ENCODE peak calls at places on chromosome 3, in five cellular contexts. D is IMR-90, K is adipocyte, T is neural progenitor cell, M is keratinocyte. B is an unnamed sample.

GRCh38 chr3:196414469-196414868 is 17.8 kb downstream of the UBXN7 start:
- DNase-seq in M (no peak), D (peak), K (peak), T (no peak), B (peak)

GRCh38 chr3:62169871-62170660 is 203.3 kb downstream of the FEZF2 start:
- DNase-seq in D (peak), M (no peak), K (no peak), T (no peak), B (peak)

GRCh38 chr3:25587094-25587493 is 77.6 kb downstream of the TOP2B start:
- DNase-seq in T (no peak), K (no peak), D (no peak), M (no peak), B (no peak)

GRCh38 chr3:151395806-151396205 is 11.3 kb upstream of the P2RY12 start:
- DNase-seq in K (no peak), T (no peak), D (peak), M (peak), B (peak)

GRCh38 chr3:61824553-61825135 is 263.3 kb downstream of the PTPRG start:
- DNase-seq in K (no peak), T (no peak), M (no peak), D (no peak), B (no peak)

GRCh38 chr3:111484666-111485065 is 57.3 kb upstream of the CD96 start:
- DNase-seq in M (no peak), K (peak), D (peak), T (no peak), B (peak)

GRCh38 chr3:3127432-3128010 is 781 bp downstream of the TRNT1 start:
- DNase-seq in M (no peak), T (peak), D (peak), K (peak), B (peak)

GRCh38 chr3:195209083-195209835 is 61.7 kb downstream of the XXYLT1 start:
- DNase-seq in D (peak), T (no peak), M (no peak), K (no peak), B (peak)

GRCh38 chr3:124014366-124014942 is 22.5 kb upstream of the ROPN1 start:
- DNase-seq in T (no peak), K (no peak), D (peak), M (no peak), B (peak)

GRCh38 chr3:58260261-58260731 is 22.7 kb downstream of the ABHD6 start:
- DNase-seq in T (peak), M (no peak), K (peak), D (peak), B (peak)
- H3K9ac ChIP-seq in T (no peak), M (no peak), K (no peak), D (no peak), B (peak)

GRCh38 chr3:149566296-149566945 is 91.4 kb downstream of the WWTR1 start:
- DNase-seq in K (peak), M (no peak), T (no peak), D (peak), B (peak)

GRCh38 chr3:149564079-149564478 is 89.6 kb downstream of the TM4SF4 start:
- DNase-seq in K (peak), M (no peak), D (peak), T (no peak), B (peak)

GRCh38 chr3:149571381-149571780 is 86.4 kb downstream of the WWTR1 start:
- DNase-seq in T (no peak), M (no peak), K (no peak), D (no peak), B (no peak)

GRCh38 chr3:149563114-149563513 is 88.6 kb downstream of the TM4SF4 start:
- DNase-seq in D (no peak), T (no peak), K (no peak), M (no peak), B (no peak)

GRCh38 chr3:149567307-149567861 is 90.4 kb downstream of the WWTR1 start:
- DNase-seq in K (peak), T (no peak), M (no peak), D (no peak), B (no peak)
- H3K9ac ChIP-seq in K (peak), T (no peak), M (no peak), D (no peak), B (peak)

DNA sequence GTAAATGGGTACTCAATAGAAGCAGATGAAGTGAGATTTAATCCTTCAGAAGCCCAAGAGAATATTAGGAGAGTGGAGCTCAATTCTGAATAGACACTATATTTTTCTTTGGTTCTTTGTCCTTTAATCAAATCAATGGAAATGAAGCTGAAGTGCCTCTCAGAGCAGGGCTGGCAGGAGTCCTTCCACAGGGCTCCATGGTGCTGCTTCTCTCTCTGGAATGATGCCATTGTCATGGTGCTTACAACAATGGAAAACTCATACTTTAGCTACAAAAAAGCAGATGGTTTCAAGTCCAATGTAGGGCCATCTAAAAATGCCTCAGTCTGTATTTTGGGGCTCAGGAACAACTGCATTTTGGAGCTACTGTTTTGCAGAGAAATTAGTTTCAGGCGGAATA is 125.1 kb downstream of the SNRK start:
- DNase-seq in M (no peak), D (no peak), T (no peak), K (peak), B (no peak)
- H3K9ac ChIP-seq in M (no peak), D (no peak), T (no peak), K (no peak), B (no peak)

DNA sequence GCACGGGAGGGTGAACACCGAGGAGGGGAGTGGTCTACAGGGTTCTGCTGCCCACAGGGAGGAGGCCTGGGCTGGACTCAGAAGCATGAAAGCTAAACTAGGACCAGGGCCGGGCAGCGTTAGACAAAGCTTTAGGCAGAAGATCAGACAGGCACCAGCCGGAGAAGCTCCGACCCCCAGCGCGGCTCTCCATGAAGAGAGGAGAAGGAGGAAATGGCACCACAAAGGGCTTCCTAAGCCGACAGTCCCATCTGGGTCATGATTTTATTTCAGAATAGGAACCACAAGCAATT is 61.2 kb downstream of the RUBCN start:
- DNase-seq in M (no peak), D (no peak), K (no peak), T (no peak), B (no peak)
- H3K9ac ChIP-seq in M (no peak), D (no peak), K (no peak), T (no peak), B (no peak)

DNA sequence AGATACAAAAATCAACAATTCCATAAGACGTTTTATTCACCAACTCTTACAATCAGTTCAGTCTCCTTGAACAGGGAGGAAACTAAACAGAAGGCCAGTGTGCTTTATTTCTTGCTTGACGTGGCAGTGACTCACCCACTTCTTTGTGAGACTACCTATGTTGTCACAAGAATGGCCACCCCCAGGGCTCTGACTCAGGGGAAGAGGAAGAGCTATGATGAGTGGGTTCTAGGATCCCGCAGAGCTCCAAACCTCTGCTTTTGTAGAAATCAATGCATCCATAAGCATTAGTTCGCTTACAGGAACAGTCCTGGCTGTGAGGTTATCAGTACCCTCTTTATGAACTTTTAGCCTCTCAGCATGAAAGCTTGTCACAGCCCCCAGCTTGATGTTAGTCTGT is 102.7 kb downstream of the SENP2 start:
- DNase-seq in M (peak), D (peak), K (peak), T (no peak), B (peak)
- H3K9ac ChIP-seq in M (peak), D (peak), K (no peak), T (no peak), B (peak)

GRCh38 chr3:116423365-116423764 is 21.9 kb downstream of the LSAMP start:
- DNase-seq in T (peak), D (peak), M (no peak), K (no peak), B (peak)
- H3K9ac ChIP-seq in T (no peak), D (no peak), M (no peak), K (peak), B (no peak)

GRCh38 chr3:66441124-66441523 is 59.7 kb downstream of the LRIG1 start:
- DNase-seq in T (no peak), D (peak), M (no peak), K (peak), B (peak)
- H3K9ac ChIP-seq in T (no peak), D (peak), M (peak), K (no peak), B (no peak)